ENCODE peak calls at places on chromosomes 12 and 14, in four cellular contexts. One of them, this sample, is unnamed. For H3K36me3, the result is how much of the 10 kb centered on the place peaks cover.

GRCh38 chr12:39145175-39145999 is 240.0 kb upstream of the CPNE8 start:
- DNase-seq in CD8-positive, alpha-beta memory T cell: no peak
- DNase-seq in tibial artery: no peak
- DNase-seq in uterus: no peak
- DNase-seq in this sample: peak

GRCh38 chr12:53093777-53094393 is 3.6 kb upstream of the IGFBP6 start:
- DNase-seq in uterus: no peak
- DNase-seq in CD8-positive, alpha-beta memory T cell: no peak
- DNase-seq in tibial artery: peak
- DNase-seq in this sample: no peak

GRCh38 chr12:49645151-49646039 is 22.0 kb downstream of the PRPF40B start:
- DNase-seq in uterus: no peak
- DNase-seq in CD8-positive, alpha-beta memory T cell: no peak
- DNase-seq in tibial artery: no peak
- DNase-seq in this sample: no peak

GRCh38 chr12:124700810-124701594 is 133.6 kb upstream of the NCOR2 start:
- DNase-seq in tibial artery: peak
- DNase-seq in CD8-positive, alpha-beta memory T cell: no peak
- DNase-seq in uterus: peak
- DNase-seq in this sample: no peak

GRCh38 chr14:95701846-95702221 is 12.1 kb downstream of the TCL1A start:
- DNase-seq in uterus: peak
- DNase-seq in tibial artery: no peak
- DNase-seq in CD8-positive, alpha-beta memory T cell: no peak
- DNase-seq in this sample: no peak

GRCh38 chr14:23071244-23071974 is 14.1 kb upstream of the CDH24 start:
- DNase-seq in CD8-positive, alpha-beta memory T cell: peak
- DNase-seq in uterus: peak
- DNase-seq in tibial artery: peak
- DNase-seq in this sample: peak

GRCh38 chr12:84779169-84779568 is 133.4 kb downstream of the SLC6A15 start:
- DNase-seq in uterus: no peak
- DNase-seq in tibial artery: no peak
- DNase-seq in CD8-positive, alpha-beta memory T cell: no peak
- DNase-seq in this sample: no peak

GRCh38 chr12:15629761-15630160 is 159.4 kb downstream of the EPS8 start:
- DNase-seq in uterus: no peak
- DNase-seq in CD8-positive, alpha-beta memory T cell: no peak
- DNase-seq in tibial artery: no peak
- DNase-seq in this sample: no peak

GRCh38 chr14:104925941-104926609 is 1.4 kb downstream of the PLD4 start:
- DNase-seq in uterus: no peak
- DNase-seq in CD8-positive, alpha-beta memory T cell: no peak
- DNase-seq in tibial artery: no peak
- DNase-seq in this sample: no peak

GRCh38 chr12:100083308-100083707 is 59.4 kb downstream of the BLTP3B start:
- DNase-seq in uterus: no peak
- DNase-seq in tibial artery: no peak
- DNase-seq in CD8-positive, alpha-beta memory T cell: no peak
- DNase-seq in this sample: no peak

GRCh38 chr12:81077686-81078441 is at the start of gene ACSS3:
- DNase-seq in tibial artery: peak
- DNase-seq in uterus: peak
- DNase-seq in CD8-positive, alpha-beta memory T cell: no peak
- DNase-seq in this sample: peak

GRCh38 chr14:42123526-42123925 is 516.9 kb downstream of the LRFN5 start:
- DNase-seq in CD8-positive, alpha-beta memory T cell: no peak
- DNase-seq in tibial artery: no peak
- DNase-seq in uterus: no peak
- DNase-seq in this sample: no peak

GRCh38 chr12:6551063-6551461 is 4.8 kb downstream of the IFFO1 start:
- DNase-seq in tibial artery: peak
- DNase-seq in CD8-positive, alpha-beta memory T cell: no peak
- DNase-seq in uterus: no peak
- DNase-seq in this sample: peak

GRCh38 chr12:56678852-56679251 is 9.2 kb downstream of the PTGES3 start:
- DNase-seq in uterus: no peak
- DNase-seq in tibial artery: peak
- DNase-seq in CD8-positive, alpha-beta memory T cell: no peak
- DNase-seq in this sample: no peak

GRCh38 chr12:6211421-6211869 is 11.2 kb downstream of the CD9 start:
- DNase-seq in tibial artery: no peak
- DNase-seq in uterus: no peak
- DNase-seq in CD8-positive, alpha-beta memory T cell: no peak
- DNase-seq in this sample: no peak

GRCh38 chr14:50230601-50231474 is 540 bp downstream of the SOS2 start:
- DNase-seq in uterus: peak
- DNase-seq in tibial artery: peak
- DNase-seq in CD8-positive, alpha-beta memory T cell: peak
- DNase-seq in this sample: peak

GRCh38 chr14:57290753-57291152 is 22.0 kb downstream of the AP5M1 start:
- DNase-seq in CD8-positive, alpha-beta memory T cell: no peak
- DNase-seq in uterus: no peak
- DNase-seq in tibial artery: no peak
- DNase-seq in this sample: no peak

GRCh38 chr14:20477211-20477876 is 8.1 kb downstream of the PNP start:
- DNase-seq in tibial artery: no peak
- DNase-seq in uterus: no peak
- DNase-seq in CD8-positive, alpha-beta memory T cell: peak
- DNase-seq in this sample: no peak

GRCh38 chr14:101196795-101197590 is 293.5 kb upstream of the RTL1 start:
- DNase-seq in CD8-positive, alpha-beta memory T cell: no peak
- DNase-seq in uterus: peak
- DNase-seq in tibial artery: no peak
- DNase-seq in this sample: no peak

GRCh38 chr12:53145383-53145782 is 35.1 kb upstream of the ZNF740 start:
- DNase-seq in tibial artery: no peak
- DNase-seq in uterus: no peak
- DNase-seq in CD8-positive, alpha-beta memory T cell: no peak
- DNase-seq in this sample: no peak

GRCh38 chr14:103110681-103111296 is 12.5 kb upstream of the TNFAIP2 start:
- DNase-seq in tibial artery: no peak
- DNase-seq in uterus: no peak
- DNase-seq in CD8-positive, alpha-beta memory T cell: no peak
- DNase-seq in this sample: peak

DNA sequence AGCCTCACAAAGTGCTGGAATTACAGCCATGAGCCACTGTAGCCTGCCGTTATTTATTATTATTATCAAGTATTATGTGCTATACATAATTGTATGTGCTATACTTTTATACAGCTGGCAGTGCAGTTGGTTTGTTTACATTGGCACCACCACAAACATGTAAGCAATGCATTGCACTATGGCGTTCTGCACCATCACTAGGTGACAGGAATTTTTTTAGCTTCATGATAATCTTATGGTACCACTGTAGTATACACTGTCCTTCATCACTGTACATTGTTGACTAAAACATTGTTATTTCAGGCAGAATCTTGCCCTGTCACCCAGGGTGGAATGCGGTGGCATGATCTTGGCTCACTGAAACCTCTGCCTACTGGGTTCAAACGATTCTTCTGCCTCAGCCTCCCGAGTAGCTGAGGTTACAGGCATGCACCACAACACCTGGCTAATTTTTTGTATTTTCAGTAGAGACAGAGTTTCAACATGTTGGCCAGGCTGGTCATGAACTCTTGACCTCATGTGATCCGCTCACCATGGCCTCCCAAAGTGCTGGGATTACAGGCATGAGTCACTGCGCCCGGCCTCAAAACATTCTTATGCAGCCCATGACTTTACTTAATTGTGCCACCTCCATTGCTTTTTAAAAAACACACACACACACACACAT is 17.1 kb downstream of the MRPL42 start:
- DNase-seq in tibial artery: no peak
- DNase-seq in CD8-positive, alpha-beta memory T cell: no peak
- DNase-seq in uterus: no peak
- DNase-seq in this sample: no peak
- H3K36me3 ChIP-seq in tibial artery: half or more
- H3K36me3 ChIP-seq in CD8-positive, alpha-beta memory T cell: under half
- H3K36me3 ChIP-seq in uterus: under half
- H3K36me3 ChIP-seq in this sample: under half

DNA sequence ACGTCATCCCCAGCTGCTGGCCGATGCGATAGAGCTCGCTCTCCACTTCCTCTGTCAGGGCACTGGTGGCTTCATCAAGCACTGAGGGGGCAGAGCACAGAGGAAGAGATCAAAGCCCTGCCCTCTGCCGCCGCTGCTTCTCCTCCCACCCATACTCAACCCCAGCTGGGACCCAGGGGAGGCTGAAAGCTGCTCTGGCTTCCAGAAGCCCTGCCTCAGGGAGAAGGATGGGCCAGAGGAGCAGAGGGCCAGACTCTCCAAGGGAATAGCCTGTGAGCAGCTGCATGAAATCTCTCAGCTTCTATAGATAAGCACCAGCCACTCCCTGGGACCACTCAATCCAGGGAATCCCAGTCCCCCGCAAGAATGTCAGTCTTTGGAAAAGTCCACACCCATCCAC is 16.0 kb downstream of the ABCD4 start:
- DNase-seq in CD8-positive, alpha-beta memory T cell: no peak
- DNase-seq in uterus: no peak
- DNase-seq in tibial artery: no peak
- DNase-seq in this sample: no peak
- H3K36me3 ChIP-seq in CD8-positive, alpha-beta memory T cell: under half
- H3K36me3 ChIP-seq in uterus: under half
- H3K36me3 ChIP-seq in tibial artery: half or more
- H3K36me3 ChIP-seq in this sample: under half

GRCh38 chr12:118144499-118144898 is 8.6 kb downstream of the PEBP1 start:
- DNase-seq in CD8-positive, alpha-beta memory T cell: no peak
- DNase-seq in uterus: no peak
- DNase-seq in tibial artery: no peak
- DNase-seq in this sample: no peak
- H3K36me3 ChIP-seq in CD8-positive, alpha-beta memory T cell: under half
- H3K36me3 ChIP-seq in uterus: under half
- H3K36me3 ChIP-seq in tibial artery: half or more
- H3K36me3 ChIP-seq in this sample: half or more

DNA sequence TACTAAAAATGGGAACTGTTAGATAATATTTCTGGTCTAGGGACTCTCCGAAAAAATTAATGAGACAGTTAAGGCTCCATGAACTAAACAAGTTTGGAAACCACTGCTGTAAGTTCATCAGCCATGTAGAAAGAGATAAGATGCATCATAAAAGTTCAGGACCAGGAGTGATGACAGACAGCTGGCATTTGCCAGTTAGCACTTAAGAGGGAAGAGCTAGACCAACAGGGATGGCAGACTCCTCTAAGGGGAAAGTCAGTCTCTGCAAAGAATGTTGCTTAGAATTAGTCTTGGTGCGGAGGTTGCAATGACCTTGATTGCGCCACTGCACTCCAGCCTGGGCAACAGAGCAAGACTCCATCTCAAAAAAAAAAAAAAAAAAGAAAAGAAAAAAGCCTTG is 129.4 kb downstream of the SYNE2 start:
- DNase-seq in CD8-positive, alpha-beta memory T cell: no peak
- DNase-seq in tibial artery: no peak
- DNase-seq in uterus: no peak
- DNase-seq in this sample: no peak
- H3K36me3 ChIP-seq in CD8-positive, alpha-beta memory T cell: under half
- H3K36me3 ChIP-seq in tibial artery: under half
- H3K36me3 ChIP-seq in uterus: under half
- H3K36me3 ChIP-seq in this sample: half or more

GRCh38 chr14:51999084-51999483 is 9.7 kb downstream of the RTRAF start:
- DNase-seq in CD8-positive, alpha-beta memory T cell: no peak
- DNase-seq in tibial artery: no peak
- DNase-seq in uterus: no peak
- DNase-seq in this sample: no peak

GRCh38 chr14:52002542-52002941 is 13.2 kb downstream of the RTRAF start:
- DNase-seq in uterus: no peak
- DNase-seq in tibial artery: no peak
- DNase-seq in CD8-positive, alpha-beta memory T cell: no peak
- DNase-seq in this sample: no peak

GRCh38 chr14:51998348-51998747 is 9.0 kb downstream of the RTRAF start:
- DNase-seq in CD8-positive, alpha-beta memory T cell: no peak
- DNase-seq in uterus: no peak
- DNase-seq in tibial artery: no peak
- DNase-seq in this sample: no peak

GRCh38 chr14:52000019-52000582 is 10.8 kb downstream of the RTRAF start:
- DNase-seq in CD8-positive, alpha-beta memory T cell: no peak
- DNase-seq in tibial artery: no peak
- DNase-seq in uterus: no peak
- DNase-seq in this sample: no peak

DNA sequence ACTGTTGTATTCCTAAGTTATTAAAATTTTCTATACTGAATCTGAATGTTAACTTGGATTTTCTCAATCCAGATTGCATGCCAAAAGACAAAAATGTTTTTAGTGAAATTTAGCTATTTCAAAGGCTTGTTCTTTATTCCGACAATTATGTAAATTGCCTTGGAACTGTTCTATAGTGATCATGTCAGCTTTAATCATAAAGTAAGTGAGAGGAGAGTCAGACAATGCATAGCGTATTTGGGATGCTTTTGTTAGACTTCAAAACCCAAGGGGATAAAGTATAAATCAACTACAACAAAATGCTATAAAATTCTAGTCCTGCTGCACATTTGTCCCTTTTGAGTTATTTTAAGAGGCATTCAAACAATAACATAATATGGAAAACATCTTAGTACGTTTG is 11.3 kb downstream of the RTRAF start:
- DNase-seq in tibial artery: no peak
- DNase-seq in uterus: no peak
- DNase-seq in CD8-positive, alpha-beta memory T cell: no peak
- DNase-seq in this sample: no peak
- H3K36me3 ChIP-seq in tibial artery: half or more
- H3K36me3 ChIP-seq in uterus: under half
- H3K36me3 ChIP-seq in CD8-positive, alpha-beta memory T cell: half or more
- H3K36me3 ChIP-seq in this sample: under half

DNA sequence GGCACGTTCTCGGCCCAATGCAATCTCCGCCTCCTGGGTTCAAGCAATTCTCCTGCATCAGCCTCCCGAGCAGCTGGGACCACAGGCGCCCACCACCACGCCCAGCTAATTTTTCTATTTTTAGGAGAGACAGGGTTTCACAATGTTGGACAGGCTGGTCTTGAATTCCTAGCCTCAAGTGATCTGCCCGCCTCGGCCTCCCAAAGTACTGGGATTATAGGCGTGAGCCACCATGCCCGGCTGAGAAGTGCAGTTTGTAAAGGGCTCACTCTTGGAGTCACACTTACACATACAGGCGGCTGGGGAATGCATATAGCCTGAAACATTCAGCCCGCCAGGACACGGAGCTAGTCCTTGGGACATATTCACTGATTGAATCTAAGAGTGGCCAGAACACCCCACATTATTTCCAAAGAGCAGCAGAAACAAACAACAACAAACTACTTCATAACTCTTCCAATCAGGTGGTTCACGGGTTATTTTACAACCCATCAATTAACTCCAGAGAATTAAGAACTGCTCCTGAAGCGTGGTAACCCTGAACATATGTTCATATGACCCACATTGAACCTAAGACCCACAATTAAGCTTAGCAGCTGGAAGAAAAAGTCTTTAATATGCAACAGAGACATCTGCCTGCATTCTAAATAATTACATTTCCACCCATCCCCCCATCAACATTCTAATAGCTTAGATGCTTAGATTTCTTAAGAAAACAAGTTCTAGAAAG is 49.2 kb downstream of the SSH1 start:
- DNase-seq in uterus: no peak
- DNase-seq in CD8-positive, alpha-beta memory T cell: no peak
- DNase-seq in tibial artery: peak
- DNase-seq in this sample: no peak
- H3K36me3 ChIP-seq in uterus: under half
- H3K36me3 ChIP-seq in CD8-positive, alpha-beta memory T cell: under half
- H3K36me3 ChIP-seq in tibial artery: half or more
- H3K36me3 ChIP-seq in this sample: half or more

GRCh38 chr12:54285150-54286041 is 4.9 kb downstream of the HNRNPA1 start:
- DNase-seq in tibial artery: no peak
- DNase-seq in CD8-positive, alpha-beta memory T cell: no peak
- DNase-seq in uterus: no peak
- DNase-seq in this sample: no peak
- H3K36me3 ChIP-seq in tibial artery: half or more
- H3K36me3 ChIP-seq in CD8-positive, alpha-beta memory T cell: half or more
- H3K36me3 ChIP-seq in uterus: under half
- H3K36me3 ChIP-seq in this sample: half or more

GRCh38 chr14:92684801-92685560 is 63.4 kb downstream of the LGMN start:
- DNase-seq in CD8-positive, alpha-beta memory T cell: no peak
- DNase-seq in uterus: no peak
- DNase-seq in tibial artery: no peak
- DNase-seq in this sample: no peak
- H3K36me3 ChIP-seq in CD8-positive, alpha-beta memory T cell: under half
- H3K36me3 ChIP-seq in uterus: under half
- H3K36me3 ChIP-seq in tibial artery: under half
- H3K36me3 ChIP-seq in this sample: under half